ENCODE peak calls at places on chromosome 11, in six cellular contexts. Y, P, F, A, L and Q are unnamed samples.

GRCh38 chr11:80632691-80633090 is 1191.9 kb upstream of the TENM4 start:
- DNase-seq in Y (no peak), P (no peak), F (no peak), A (no peak), L (no peak), Q (no peak)

GRCh38 chr11:46207270-46207669 is 70.2 kb upstream of the CREB3L1 start:
- DNase-seq in Y (no peak), P (no peak), F (no peak), A (no peak), L (no peak), Q (no peak)

GRCh38 chr11:119157088-119157487 is 8.2 kb downstream of the ABCG4 start:
- DNase-seq in Y (no peak), P (no peak), F (no peak), A (no peak), L (no peak), Q (no peak)

GRCh38 chr11:66862559-66863037 is 5.7 kb downstream of the LRFN4 start:
- DNase-seq in Y (no peak), P (no peak), F (no peak), A (no peak), L (no peak), Q (no peak)

GRCh38 chr11:57640068-57640800 is 9.5 kb downstream of the YPEL4 start:
- DNase-seq in Y (no peak), P (no peak), F (no peak), A (no peak), L (no peak), Q (no peak)

GRCh38 chr11:61335355-61335710 is 2.3 kb downstream of the TKFC start:
- DNase-seq in Y (no peak), P (peak; percentile 46), F (no peak), A (no peak), L (no peak), Q (no peak)

GRCh38 chr11:59097113-59097708 is 9.8 kb upstream of the FAM111B start:
- DNase-seq in Y (peak; percentile 62), P (peak; percentile 55), F (no peak), A (peak; percentile 46), L (no peak), Q (peak; percentile 78)

GRCh38 chr11:95108671-95109551 is 19.3 kb downstream of the ENDOD1 start:
- DNase-seq in Y (peak; percentile 31), P (no peak), F (peak; percentile 40), A (peak; percentile 81), L (no peak), Q (peak; percentile 89)

GRCh38 chr11:32062540-32062939 is 28.3 kb upstream of the RCN1 start:
- DNase-seq in Y (no peak), P (no peak), F (peak; percentile 23), A (no peak), L (no peak), Q (peak; percentile 68)

GRCh38 chr11:69140635-69141034 is 15.1 kb upstream of the SMIM38 start:
- DNase-seq in Y (no peak), P (no peak), F (no peak), A (no peak), L (no peak), Q (no peak)

GRCh38 chr11:8735094-8735493 is 52.5 kb downstream of the RPL27A start:
- DNase-seq in Y (no peak), P (no peak), F (no peak), A (no peak), L (no peak), Q (no peak)

GRCh38 chr11:117171648-117172051 is 6.9 kb upstream of the SIDT2 start:
- DNase-seq in Y (no peak), P (no peak), F (no peak), A (peak; percentile 31), L (no peak), Q (no peak)

GRCh38 chr11:44338721-44339529 is 29.0 kb upstream of the ALX4 start:
- DNase-seq in Y (no peak), P (no peak), F (no peak), A (no peak), L (no peak), Q (no peak)

GRCh38 chr11:44564653-44565007 is 833 bp upstream of the CD82 start:
- DNase-seq in Y (peak; percentile 84), P (peak; percentile 89), F (no peak), A (peak; percentile 86), L (no peak), Q (no peak)

GRCh38 chr11:8049084-8049483 is 31.9 kb upstream of the TUB start:
- DNase-seq in Y (no peak), P (no peak), F (no peak), A (no peak), L (no peak), Q (no peak)

GRCh38 chr11:123509737-123510578 is 79.9 kb downstream of the GRAMD1B start:
- DNase-seq in Y (peak; percentile 88), P (peak; percentile 82), F (peak; percentile 77), A (peak; percentile 88), L (no peak), Q (peak; percentile 34)

GRCh38 chr11:94128171-94128745 is 383 bp upstream of the PANX1 start:
- DNase-seq in Y (peak; percentile 65), P (no peak), F (no peak), A (no peak), L (peak; percentile 12), Q (no peak)

GRCh38 chr11:63592975-63593395 is 21.2 kb downstream of the PLAAT3 start:
- DNase-seq in Y (peak; percentile 60), P (peak; percentile 18), F (no peak), A (peak; percentile 30), L (no peak), Q (peak; percentile 54)

GRCh38 chr11:64250406-64250874 is 890 bp upstream of the PLCB3 start:
- DNase-seq in Y (no peak), P (no peak), F (no peak), A (no peak), L (no peak), Q (no peak)

GRCh38 chr11:117606807-117607206 is 190.2 kb downstream of the DSCAML1 start:
- DNase-seq in Y (no peak), P (no peak), F (no peak), A (no peak), L (peak; percentile 28), Q (no peak)

GRCh38 chr11:117826360-117826635 is 1.8 kb upstream of the FXYD2 start:
- DNase-seq in Y (no peak), P (peak; percentile 5), F (no peak), A (no peak), L (no peak), Q (no peak)

GRCh38 chr11:68999093-68999747 is 13.8 kb downstream of the MRGPRF start:
- DNase-seq in Y (no peak), P (peak; percentile 11), F (no peak), A (no peak), L (no peak), Q (no peak)

GRCh38 chr11:13105237-13105844 is 96.2 kb downstream of the RASSF10 start:
- DNase-seq in Y (no peak), P (no peak), F (no peak), A (no peak), L (no peak), Q (no peak)